ENCODE peak calls at places on chromosomes 3 and 15, in nine cellular contexts. One of them, this sample, is unnamed.

GRCh38 chr3:50450135-50450911 is 53.1 kb downstream of the CACNA2D2 start:
- DNase-seq in epithelial cell of prostate: peak; percentile 10
- DNase-seq in GM04504: no peak
- DNase-seq in RPMI8226: no peak
- DNase-seq in GM12892: no peak
- DNase-seq in body of pancreas: peak; percentile 73
- DNase-seq in PC-3: no peak
- DNase-seq in neuronal stem cell: no peak
- DNase-seq in T-helper 9 cell: peak; percentile 22
- DNase-seq in this sample: peak; percentile 96

GRCh38 chr3:146739203-146739671 is 134.1 kb upstream of the PLSCR5 start:
- DNase-seq in epithelial cell of prostate: no peak
- DNase-seq in GM04504: no peak
- DNase-seq in RPMI8226: peak; percentile 87
- DNase-seq in GM12892: no peak
- DNase-seq in body of pancreas: no peak
- DNase-seq in PC-3: no peak
- DNase-seq in neuronal stem cell: no peak
- DNase-seq in T-helper 9 cell: no peak
- DNase-seq in this sample: no peak

GRCh38 chr15:49675051-49675450 is 54.2 kb downstream of the DTWD1 start:
- DNase-seq in epithelial cell of prostate: peak; percentile 58
- DNase-seq in GM04504: peak; percentile 76
- DNase-seq in RPMI8226: no peak
- DNase-seq in GM12892: no peak
- DNase-seq in body of pancreas: no peak
- DNase-seq in PC-3: peak; percentile 88
- DNase-seq in neuronal stem cell: no peak
- DNase-seq in T-helper 9 cell: no peak
- DNase-seq in this sample: no peak

GRCh38 chr3:110521019-110521418 is 550.6 kb upstream of the NECTIN3 start:
- DNase-seq in epithelial cell of prostate: peak; percentile 27
- DNase-seq in GM04504: peak; percentile 54
- DNase-seq in RPMI8226: no peak
- DNase-seq in GM12892: no peak
- DNase-seq in body of pancreas: no peak
- DNase-seq in PC-3: peak; percentile 94
- DNase-seq in neuronal stem cell: no peak
- DNase-seq in T-helper 9 cell: no peak
- DNase-seq in this sample: no peak

GRCh38 chr15:28948036-28948435 is 62.3 kb downstream of the APBA2 start:
- DNase-seq in epithelial cell of prostate: no peak
- DNase-seq in GM04504: no peak
- DNase-seq in RPMI8226: no peak
- DNase-seq in GM12892: no peak
- DNase-seq in body of pancreas: no peak
- DNase-seq in PC-3: no peak
- DNase-seq in neuronal stem cell: no peak
- DNase-seq in T-helper 9 cell: no peak
- DNase-seq in this sample: peak; percentile 50

GRCh38 chr3:71707600-71707999 is 17.6 kb downstream of the EIF4E3 start:
- DNase-seq in epithelial cell of prostate: no peak
- DNase-seq in GM04504: no peak
- DNase-seq in RPMI8226: no peak
- DNase-seq in GM12892: no peak
- DNase-seq in body of pancreas: no peak
- DNase-seq in PC-3: no peak
- DNase-seq in neuronal stem cell: no peak
- DNase-seq in T-helper 9 cell: no peak
- DNase-seq in this sample: no peak

GRCh38 chr3:53269888-53270880 is 14.4 kb upstream of the TKT start:
- DNase-seq in epithelial cell of prostate: peak; percentile 98
- DNase-seq in GM04504: peak; percentile 98
- DNase-seq in RPMI8226: peak; percentile 97
- DNase-seq in GM12892: no peak
- DNase-seq in body of pancreas: peak; percentile 97
- DNase-seq in PC-3: peak; percentile 100
- DNase-seq in neuronal stem cell: peak; percentile 66
- DNase-seq in T-helper 9 cell: no peak
- DNase-seq in this sample: peak; percentile 92

GRCh38 chr3:12303532-12303931 is 14.7 kb downstream of the PPARG start:
- DNase-seq in epithelial cell of prostate: peak; percentile 51
- DNase-seq in GM04504: peak; percentile 83
- DNase-seq in RPMI8226: no peak
- DNase-seq in GM12892: no peak
- DNase-seq in body of pancreas: no peak
- DNase-seq in PC-3: peak; percentile 55
- DNase-seq in neuronal stem cell: no peak
- DNase-seq in T-helper 9 cell: no peak
- DNase-seq in this sample: no peak

GRCh38 chr3:149487598-149488197 is 13.2 kb downstream of the TM4SF4 start:
- DNase-seq in epithelial cell of prostate: no peak
- DNase-seq in GM04504: no peak
- DNase-seq in RPMI8226: peak; percentile 59
- DNase-seq in GM12892: no peak
- DNase-seq in body of pancreas: no peak
- DNase-seq in PC-3: peak; percentile 48
- DNase-seq in neuronal stem cell: no peak
- DNase-seq in T-helper 9 cell: peak; percentile 5
- DNase-seq in this sample: no peak

GRCh38 chr3:24278526-24278925 is 216.1 kb downstream of the THRB start:
- DNase-seq in epithelial cell of prostate: no peak
- DNase-seq in GM04504: no peak
- DNase-seq in RPMI8226: no peak
- DNase-seq in GM12892: no peak
- DNase-seq in body of pancreas: no peak
- DNase-seq in PC-3: no peak
- DNase-seq in neuronal stem cell: no peak
- DNase-seq in T-helper 9 cell: no peak
- DNase-seq in this sample: no peak

This sample was measured in posterior vena cava.